ENCODE peak calls at places on chromosomes 6 and 20, in five cellular contexts. One of them, this sample, is unnamed.
A peak's percentile ranks its signal among the peaks of the same experiment; 100 is the strongest.

GRCh38 chr20:20548527-20549266 is 163.7 kb downstream of the RALGAPA2 start:
- DNase-seq in GDM1: no peak
- DNase-seq in transverse colon: no peak
- DNase-seq in G401: peak; percentile 96
- DNase-seq in effector CD8-positive, alpha-beta T cell: no peak
- DNase-seq in this sample: no peak

GRCh38 chr6:56549014-56549413 is 93.7 kb downstream of the DST start:
- DNase-seq in G401: no peak
- DNase-seq in GDM1: no peak
- DNase-seq in effector CD8-positive, alpha-beta T cell: no peak
- DNase-seq in transverse colon: no peak
- DNase-seq in this sample: no peak

GRCh38 chr6:144278659-144279314 is 6.3 kb upstream of the UTRN start:
- DNase-seq in G401: no peak
- DNase-seq in effector CD8-positive, alpha-beta T cell: no peak
- DNase-seq in transverse colon: no peak
- DNase-seq in GDM1: no peak
- DNase-seq in this sample: no peak

GRCh38 chr20:45067558-45067957 is 33.4 kb downstream of the KCNS1 start:
- DNase-seq in transverse colon: no peak
- DNase-seq in G401: no peak
- DNase-seq in effector CD8-positive, alpha-beta T cell: no peak
- DNase-seq in GDM1: no peak
- DNase-seq in this sample: no peak

GRCh38 chr6:162485464-162485863 is 242.1 kb downstream of the PRKN start:
- DNase-seq in G401: no peak
- DNase-seq in effector CD8-positive, alpha-beta T cell: no peak
- DNase-seq in transverse colon: no peak
- DNase-seq in GDM1: no peak
- DNase-seq in this sample: no peak

GRCh38 chr6:140979642-140980091 is 1153.1 kb upstream of the GJE1 start:
- DNase-seq in GDM1: no peak
- DNase-seq in effector CD8-positive, alpha-beta T cell: no peak
- DNase-seq in G401: no peak
- DNase-seq in transverse colon: no peak
- DNase-seq in this sample: no peak

GRCh38 chr6:134457941-134458340 is 140.0 kb upstream of the SGK1 start:
- DNase-seq in transverse colon: no peak
- DNase-seq in G401: no peak
- DNase-seq in GDM1: no peak
- DNase-seq in effector CD8-positive, alpha-beta T cell: no peak
- DNase-seq in this sample: no peak

GRCh38 chr6:88512951-88513350 is 346.8 kb upstream of the CNR1 start:
- DNase-seq in GDM1: no peak
- DNase-seq in transverse colon: no peak
- DNase-seq in G401: peak; percentile 72
- DNase-seq in effector CD8-positive, alpha-beta T cell: no peak
- DNase-seq in this sample: no peak

GRCh38 chr20:61803416-61803902 is 262.2 kb downstream of the TAF4 start:
- DNase-seq in G401: no peak
- DNase-seq in GDM1: no peak
- DNase-seq in transverse colon: no peak
- DNase-seq in effector CD8-positive, alpha-beta T cell: no peak
- DNase-seq in this sample: no peak

GRCh38 chr20:602357-602970 is 7.6 kb downstream of the TCF15 start:
- DNase-seq in G401: no peak
- DNase-seq in GDM1: no peak
- DNase-seq in effector CD8-positive, alpha-beta T cell: no peak
- DNase-seq in transverse colon: no peak
- DNase-seq in this sample: no peak

GRCh38 chr6:57173056-57173885 is 1.1 kb downstream of the BAG2 start:
- DNase-seq in transverse colon: peak; percentile 17
- DNase-seq in G401: peak; percentile 42
- DNase-seq in effector CD8-positive, alpha-beta T cell: no peak
- DNase-seq in GDM1: no peak
- DNase-seq in this sample: no peak

GRCh38 chr6:68473433-68474210 is 161.5 kb upstream of the ADGRB3 start:
- DNase-seq in GDM1: no peak
- DNase-seq in G401: no peak
- DNase-seq in transverse colon: no peak
- DNase-seq in effector CD8-positive, alpha-beta T cell: no peak
- DNase-seq in this sample: no peak

GRCh38 chr6:26304213-26305096 is 60.5 kb upstream of the BTN3A2 start:
- DNase-seq in effector CD8-positive, alpha-beta T cell: no peak
- DNase-seq in GDM1: peak; percentile 72
- DNase-seq in G401: peak; percentile 20
- DNase-seq in transverse colon: peak; percentile 32
- DNase-seq in this sample: no peak

GRCh38 chr6:4287811-4288244 is 152.5 kb upstream of the ECI2 start:
- DNase-seq in effector CD8-positive, alpha-beta T cell: no peak
- DNase-seq in G401: peak; percentile 83
- DNase-seq in GDM1: no peak
- DNase-seq in transverse colon: peak; percentile 27
- DNase-seq in this sample: no peak

GRCh38 chr6:160992323-160993314 is 1.1 kb downstream of the MAP3K4 start:
- DNase-seq in effector CD8-positive, alpha-beta T cell: no peak
- DNase-seq in GDM1: peak; percentile 15
- DNase-seq in transverse colon: peak; percentile 51
- DNase-seq in G401: peak; percentile 83
- DNase-seq in this sample: no peak

GRCh38 chr6:49541210-49541724 is 9.2 kb upstream of the C6orf141 start:
- DNase-seq in effector CD8-positive, alpha-beta T cell: no peak
- DNase-seq in GDM1: no peak
- DNase-seq in transverse colon: no peak
- DNase-seq in G401: no peak
- DNase-seq in this sample: no peak

GRCh38 chr6:5671162-5671561 is 335.6 kb downstream of the NRN1 start:
- DNase-seq in effector CD8-positive, alpha-beta T cell: no peak
- DNase-seq in G401: no peak
- DNase-seq in GDM1: peak; percentile 55
- DNase-seq in transverse colon: no peak
- DNase-seq in this sample: no peak

GRCh38 chr20:58457083-58457680 is 58.0 kb downstream of the APCDD1L start:
- DNase-seq in effector CD8-positive, alpha-beta T cell: no peak
- DNase-seq in transverse colon: no peak
- DNase-seq in GDM1: no peak
- DNase-seq in G401: no peak
- DNase-seq in this sample: no peak

GRCh38 chr6:149909701-149910470 is 12.0 kb upstream of the RAET1E start:
- DNase-seq in transverse colon: no peak
- DNase-seq in GDM1: no peak
- DNase-seq in G401: no peak
- DNase-seq in effector CD8-positive, alpha-beta T cell: no peak
- DNase-seq in this sample: no peak

GRCh38 chr6:20741490-20741889 is 207.2 kb downstream of the CDKAL1 start:
- DNase-seq in effector CD8-positive, alpha-beta T cell: no peak
- DNase-seq in GDM1: no peak
- DNase-seq in transverse colon: no peak
- DNase-seq in G401: no peak
- DNase-seq in this sample: no peak

GRCh38 chr6:17712573-17712972 is 5.8 kb upstream of the NUP153 start:
- DNase-seq in transverse colon: no peak
- DNase-seq in effector CD8-positive, alpha-beta T cell: no peak
- DNase-seq in G401: no peak
- DNase-seq in GDM1: no peak
- DNase-seq in this sample: no peak

GRCh38 chr6:111646942-111647341 is 41.3 kb upstream of the TRAF3IP2 start:
- DNase-seq in transverse colon: no peak
- DNase-seq in GDM1: no peak
- DNase-seq in G401: no peak
- DNase-seq in effector CD8-positive, alpha-beta T cell: no peak
- DNase-seq in this sample: no peak

GRCh38 chr6:160519603-160520042 is 144.5 kb downstream of the LPA start:
- DNase-seq in G401: peak; percentile 73
- DNase-seq in transverse colon: no peak
- DNase-seq in GDM1: no peak
- DNase-seq in effector CD8-positive, alpha-beta T cell: no peak
- DNase-seq in this sample: peak; percentile 66

GRCh38 chr6:42820509-42821340 is 38.9 kb downstream of the BICRAL start:
- DNase-seq in effector CD8-positive, alpha-beta T cell: no peak
- DNase-seq in G401: peak; percentile 26
- DNase-seq in transverse colon: no peak
- DNase-seq in GDM1: no peak
- DNase-seq in this sample: no peak

GRCh38 chr6:169571123-169571962 is 130.5 kb downstream of the WDR27 start:
- DNase-seq in GDM1: no peak
- DNase-seq in G401: no peak
- DNase-seq in transverse colon: no peak
- DNase-seq in effector CD8-positive, alpha-beta T cell: no peak
- DNase-seq in this sample: no peak

This sample was measured in activated T-helper 9 cell treated with anti-CD3 and anti-CD28 coated beads, Interleukin-2, amount 50 U/mL, for 16 hours.